ENCODE peak calls at places on chromosome 20, in nine cellular contexts. C, F, L, U, D, J, X, K and A are unnamed samples.

GRCh38 chr20:11844691-11845090 is 73.0 kb upstream of the BTBD3 start:
- DNase-seq in X (no peak), F (no peak), J (peak; percentile 70), U (no peak), D (no peak), K (no peak), L (no peak), C (no peak), A (no peak)

GRCh38 chr20:45059022-45059728 is 41.8 kb downstream of the KCNS1 start:
- DNase-seq in U (no peak), C (no peak), X (no peak), F (no peak), J (no peak), D (no peak), L (no peak), K (no peak), A (no peak)

GRCh38 chr20:38599410-38599882 is 2.2 kb upstream of the ARHGAP40 start:
- DNase-seq in X (no peak), L (no peak), U (peak; percentile 72), K (no peak), J (no peak), D (no peak), F (peak; percentile 96), C (no peak), A (no peak)

GRCh38 chr20:56572178-56572577 is 39.1 kb downstream of the FAM209B start:
- DNase-seq in D (no peak), K (no peak), L (no peak), U (no peak), C (no peak), F (peak; percentile 12), J (no peak), X (no peak), A (no peak)

GRCh38 chr20:34713194-34713943 is 9.2 kb downstream of the TP53INP2 start:
- DNase-seq in D (peak; percentile 67), L (no peak), X (no peak), F (no peak), J (peak; percentile 93), C (peak; percentile 65), K (no peak), U (no peak), A (no peak)

GRCh38 chr20:36270744-36271638 is 34.7 kb downstream of the AAR2 start:
- DNase-seq in K (no peak), X (no peak), D (no peak), J (no peak), L (no peak), C (no peak), F (no peak), U (no peak), A (no peak)

GRCh38 chr20:32337937-32338661 is 20.0 kb upstream of the ASXL1 start:
- DNase-seq in J (no peak), C (no peak), K (no peak), U (no peak), X (no peak), D (no peak), L (no peak), F (no peak), A (no peak)

GRCh38 chr20:53608456-53609413 is 15.1 kb upstream of the ZNF217 start:
- DNase-seq in L (peak; percentile 65), F (no peak), X (no peak), D (no peak), C (peak; percentile 65), J (peak; percentile 29), U (peak; percentile 19), K (peak; percentile 57), A (no peak)

GRCh38 chr20:36821964-36822437 is 48.4 kb upstream of the DSN1 start:
- DNase-seq in D (no peak), F (no peak), L (no peak), C (no peak), X (no peak), J (peak; percentile 61), U (no peak), K (no peak), A (no peak)

GRCh38 chr20:61954276-61955021 is 111.2 kb downstream of the TAF4 start:
- DNase-seq in K (no peak), J (no peak), L (no peak), X (no peak), C (no peak), U (no peak), D (no peak), F (peak; percentile 62), A (no peak)

GRCh38 chr20:50191065-50191565 is 485 bp downstream of the CEBPB start:
- DNase-seq in C (peak; percentile 80), L (no peak), D (peak; percentile 79), X (no peak), J (no peak), K (no peak), F (no peak), U (peak; percentile 49), A (peak; percentile 73)

GRCh38 chr20:35181731-35182130 is 9.9 kb downstream of the PROCR start:
- DNase-seq in L (no peak), K (no peak), C (no peak), F (no peak), D (no peak), J (peak; percentile 85), U (no peak), X (no peak), A (no peak)

GRCh38 chr20:12049125-12049524 is 131.4 kb downstream of the BTBD3 start:
- DNase-seq in C (peak; percentile 49), L (no peak), U (no peak), X (no peak), K (no peak), F (no peak), J (no peak), D (no peak), A (no peak)

GRCh38 chr20:48785256-48785655 is 42.5 kb downstream of the PREX1 start:
- DNase-seq in K (no peak), X (no peak), D (no peak), F (no peak), C (no peak), U (no peak), L (no peak), J (no peak), A (no peak)

GRCh38 chr20:37359331-37359730 is 13.4 kb downstream of the SRC start:
- DNase-seq in L (no peak), U (no peak), X (no peak), F (no peak), J (no peak), D (no peak), C (peak; percentile 42), K (no peak), A (no peak)

GRCh38 chr20:25487306-25487705 is 79.8 kb downstream of the GINS1 start:
- DNase-seq in F (no peak), L (no peak), J (no peak), D (no peak), C (no peak), K (no peak), X (no peak), U (no peak), A (no peak)

GRCh38 chr20:25484911-25485511 is 77.5 kb downstream of the GINS1 start:
- DNase-seq in X (no peak), U (no peak), D (no peak), F (no peak), C (no peak), K (no peak), L (no peak), J (no peak), A (no peak)

GRCh38 chr20:25487975-25488374 is 80.5 kb downstream of the GINS1 start:
- DNase-seq in U (no peak), J (no peak), F (peak; percentile 58), C (no peak), D (no peak), X (no peak), L (no peak), K (no peak), A (no peak)

GRCh38 chr20:25485872-25486271 is 78.4 kb downstream of the GINS1 start:
- DNase-seq in U (no peak), F (no peak), C (no peak), X (no peak), D (no peak), L (no peak), J (no peak), K (no peak), A (no peak)

DNA sequence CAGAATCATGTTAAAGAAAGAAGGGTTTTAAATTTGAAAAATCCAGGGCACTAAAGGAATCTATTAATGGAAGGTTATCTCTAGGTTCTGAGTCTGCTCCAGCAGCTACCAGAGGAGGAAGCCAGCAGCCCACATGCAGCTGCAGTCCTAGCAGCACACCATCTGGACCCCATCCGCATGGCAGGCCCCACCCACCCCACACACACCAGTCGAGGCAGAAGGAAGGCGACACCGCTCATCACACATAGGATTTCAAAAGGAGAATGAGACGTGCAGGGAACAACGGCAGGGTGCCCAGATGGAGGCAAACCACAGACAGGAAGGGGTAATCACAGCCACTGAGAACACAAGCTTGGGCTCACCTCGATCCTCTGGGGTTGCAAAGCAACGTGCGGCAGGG is 78.9 kb downstream of the GINS1 start:
- DNase-seq in J (peak; percentile 68), U (no peak), C (no peak), L (no peak), X (no peak), D (no peak), K (no peak), F (no peak), A (no peak)
- TF ChIP-seq CTCF in J (no peak), U (no peak), C (no peak), L (no peak), X (no peak), D (no peak), K (no peak), F (no peak), A (no peak)

DNA sequence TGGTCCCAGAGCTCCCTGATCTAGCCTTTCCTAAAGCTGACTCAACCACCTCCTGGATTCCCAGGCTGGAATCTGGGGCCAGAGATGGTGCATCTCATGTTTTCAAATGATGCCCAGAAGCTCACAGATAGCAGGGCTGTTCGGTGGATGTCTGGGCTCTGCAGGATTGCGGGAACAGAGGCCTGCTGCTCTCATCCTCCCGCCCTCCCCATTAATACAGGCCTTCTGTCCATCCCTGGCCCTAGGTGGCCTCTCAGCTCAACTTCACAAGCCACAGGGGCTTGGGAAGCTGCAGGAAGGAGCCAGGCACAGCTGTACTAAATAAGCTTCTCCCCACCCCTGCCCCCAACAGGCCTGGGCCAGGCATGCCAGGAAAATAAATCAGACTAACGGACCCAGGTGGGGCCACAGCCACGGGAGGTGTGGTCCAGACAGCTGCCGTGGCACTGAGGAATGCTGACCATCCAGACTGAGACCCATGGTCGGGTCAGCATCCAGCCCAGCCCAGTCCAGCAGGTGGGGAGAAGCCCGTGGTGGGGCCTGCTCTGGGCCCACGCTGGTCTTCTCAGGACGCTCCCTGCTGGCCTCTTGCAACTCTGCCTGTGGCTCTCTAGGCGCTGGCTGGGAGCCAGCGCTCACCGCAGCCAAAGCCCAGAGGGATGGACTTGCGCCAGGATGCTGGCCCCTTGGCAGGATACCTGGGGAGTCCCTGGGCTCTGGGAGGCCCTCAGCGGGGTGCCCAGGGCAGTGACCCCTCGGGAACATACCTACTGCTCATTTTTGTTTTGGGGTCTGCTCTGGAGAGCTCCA is 8.5 kb upstream of the YTHDF1 start:
- DNase-seq in U (no peak), J (peak; percentile 28), C (no peak), F (peak; percentile 88), D (no peak), L (no peak), X (no peak), K (no peak), A (no peak)
- TF ChIP-seq CTCF in U (no peak), J (peak; percentile 17), C (no peak), F (peak; percentile 1), D (no peak), L (no peak), X (no peak), K (peak; percentile 42), A (no peak)

GRCh38 chr20:59645761-59646171 is 41.4 kb downstream of the PHACTR3 start:
- DNase-seq in C (no peak), L (no peak), U (no peak), D (no peak), X (no peak), K (peak; percentile 29), J (peak; percentile 5), F (no peak), A (no peak)
- TF ChIP-seq CTCF in C (no peak), L (no peak), U (no peak), D (no peak), X (no peak), K (peak; percentile 31), J (peak; percentile 47), F (no peak), A (no peak)

GRCh38 chr20:58838174-58838573 is 12.5 kb downstream of the GNAS-AS1 start:
- DNase-seq in F (no peak), L (no peak), U (no peak), D (no peak), C (no peak), J (no peak), X (no peak), K (no peak), A (no peak)
- TF ChIP-seq CTCF in F (no peak), L (no peak), U (no peak), D (no peak), C (no peak), J (no peak), X (no peak), K (peak; percentile 37), A (no peak)